ENCODE peak calls at places on chromosomes 5 and 9, in seven cellular contexts. W is HCT116, E is neural progenitor cell, M is PC-3, Z is GM23338, H is GM23248, N is MM.1S. C is an unnamed sample. For H3K36me3, the result is how much of the 10 kb centered on the place peaks cover.

GRCh38 chr5:87412417-87413115 is at the start of gene CCNH:
- DNase-seq in E (peak), H (peak), N (peak), W (peak), Z (peak), M (peak), C (peak)

GRCh38 chr5:98121036-98121936 is 652.2 kb upstream of the RGMB start:
- DNase-seq in W (no peak), N (no peak), E (no peak), Z (peak), M (no peak), H (no peak), C (no peak)

GRCh38 chr5:86968311-86968753 is 299.4 kb upstream of the RASA1 start:
- DNase-seq in N (peak), M (peak), E (peak), Z (peak), W (peak), H (peak), C (peak)

GRCh38 chr5:64074533-64074932 is 91.1 kb upstream of the RNF180 start:
- DNase-seq in N (peak), Z (peak), W (no peak), M (peak), H (peak), E (peak), C (peak)

GRCh38 chr5:115599502-115599901 is 2.8 kb downstream of the TICAM2 start:
- DNase-seq in W (no peak), Z (no peak), N (peak), H (peak), M (no peak), E (no peak), C (peak)

GRCh38 chr9:78371981-78372380 is 75.1 kb downstream of the PSAT1 start:
- DNase-seq in W (no peak), E (no peak), N (no peak), H (no peak), Z (no peak), M (no peak), C (no peak)

GRCh38 chr5:74370168-74370567 is 270.4 kb downstream of the ENC1 start:
- DNase-seq in W (no peak), E (no peak), M (no peak), Z (no peak), H (no peak), N (no peak), C (no peak)

GRCh38 chr5:104573979-104574709 is 1011.6 kb upstream of the NUDT12 start:
- DNase-seq in N (no peak), M (no peak), E (no peak), H (no peak), Z (no peak), W (no peak), C (no peak)

GRCh38 chr5:13245982-13246601 is 698.4 kb downstream of the DNAH5 start:
- DNase-seq in M (no peak), W (no peak), Z (peak), H (no peak), E (peak), N (no peak), C (no peak)

GRCh38 chr5:73218552-73219171 is 45.7 kb downstream of the TMEM174 start:
- DNase-seq in Z (peak), N (no peak), H (peak), E (peak), W (peak), M (peak), C (peak)

GRCh38 chr5:14669975-14670374 is 5.5 kb downstream of the OTULIN start:
- DNase-seq in Z (no peak), H (peak), M (peak), W (no peak), E (no peak), N (no peak), C (no peak)

GRCh38 chr5:133425183-133425582 is 187.2 kb downstream of the FSTL4 start:
- DNase-seq in Z (no peak), W (no peak), E (peak), N (no peak), H (no peak), M (no peak), C (no peak)

GRCh38 chr5:88108490-88109279 is 160.0 kb downstream of the TMEM161B start:
- DNase-seq in M (peak), Z (no peak), H (no peak), E (no peak), W (no peak), N (no peak), C (no peak)

GRCh38 chr5:154751854-154752253 is 3.3 kb upstream of the LARP1 start:
- DNase-seq in W (no peak), Z (no peak), H (no peak), M (no peak), E (no peak), N (no peak), C (no peak)

GRCh38 chr9:122307925-122308324 is 43.2 kb downstream of the MRRF start:
- DNase-seq in E (no peak), H (no peak), W (no peak), N (no peak), M (no peak), Z (no peak), C (no peak)

GRCh38 chr5:103291606-103292005 is 33.0 kb downstream of the MACIR start:
- DNase-seq in N (no peak), W (no peak), E (no peak), H (no peak), Z (no peak), M (no peak), C (no peak)

GRCh38 chr9:84436386-84437114 is 96.0 kb upstream of the SLC28A3 start:
- DNase-seq in E (no peak), H (no peak), Z (no peak), N (no peak), W (no peak), M (no peak), C (no peak)

GRCh38 chr9:17135578-17135904 is 701 bp downstream of the CNTLN start:
- DNase-seq in N (peak), H (no peak), Z (peak), M (peak), E (no peak), W (no peak), C (no peak)

GRCh38 chr5:166354277-166354676 is 1937.2 kb upstream of the WWC1 start:
- DNase-seq in H (no peak), Z (no peak), N (no peak), W (no peak), E (no peak), M (peak), C (no peak)

GRCh38 chr5:154771383-154771901 is 16.3 kb downstream of the LARP1 start:
- DNase-seq in W (no peak), N (no peak), M (no peak), Z (peak), H (peak), E (peak), C (peak)

GRCh38 chr9:136023401-136024225 is 62.4 kb upstream of the UBAC1 start:
- DNase-seq in M (no peak), E (no peak), N (no peak), Z (no peak), H (peak), W (no peak), C (no peak)

GRCh38 chr5:135138116-135138850 is 104.3 kb upstream of the PITX1 start:
- DNase-seq in E (no peak), N (no peak), W (no peak), H (peak), M (peak), Z (no peak), C (peak)

GRCh38 chr5:2164586-2164985 is 281.9 kb upstream of the IRX4 start:
- DNase-seq in H (no peak), N (no peak), W (no peak), Z (peak), E (no peak), M (no peak), C (no peak)

GRCh38 chr9:108162664-108163063 is 673.1 kb upstream of the KLF4 start:
- DNase-seq in H (peak), E (no peak), Z (no peak), M (peak), W (no peak), N (no peak), C (no peak)

GRCh38 chr9:109307380-109308240 is 13.2 kb downstream of the EPB41L4B start:
- DNase-seq in M (peak), E (no peak), Z (no peak), H (no peak), N (no peak), W (no peak), C (peak)

GRCh38 chr9:4662989-4663792 is 1.1 kb downstream of the PLPP6 start:
- DNase-seq in M (peak), W (no peak), H (peak), Z (peak), E (peak), N (no peak), C (peak)

GRCh38 chr9:136726631-136727191 is 14.3 kb downstream of the DIPK1B start:
- DNase-seq in M (peak), N (peak), Z (no peak), H (peak), E (peak), W (no peak), C (peak)

GRCh38 chr5:89471115-89471514 is 588.1 kb upstream of the MEF2C start:
- DNase-seq in W (no peak), N (no peak), Z (no peak), M (no peak), E (no peak), H (no peak), C (no peak)

GRCh38 chr9:131237311-131237710 is 39.0 kb downstream of the FAM78A start:
- DNase-seq in E (no peak), M (no peak), H (no peak), Z (no peak), N (no peak), W (no peak), C (no peak)
- H3K36me3 ChIP-seq in E (under half), M (under half), H (under half), Z (under half), N (under half), W (under half), C (under half)

GRCh38 chr5:53233653-53234405 is 124.3 kb upstream of the MOCS2 start:
- DNase-seq in Z (no peak), M (no peak), E (no peak), W (no peak), H (no peak), N (no peak), C (no peak)

GRCh38 chr5:53236683-53237082 is 127.1 kb upstream of the MOCS2 start:
- DNase-seq in E (no peak), M (no peak), W (no peak), Z (no peak), N (no peak), H (no peak), C (no peak)

GRCh38 chr5:53243403-53243802 is 133.8 kb upstream of the MOCS2 start:
- DNase-seq in H (no peak), E (no peak), N (no peak), Z (peak), M (no peak), W (no peak), C (no peak)

GRCh38 chr5:53239301-53239990 is 129.9 kb upstream of the MOCS2 start:
- DNase-seq in H (peak), M (peak), W (no peak), N (no peak), Z (no peak), E (no peak), C (no peak)
- TF ChIP-seq EZH2phosphoT487 in H (no peak), M (no peak), W (no peak), N (no peak), Z (no peak), E (no peak), C (no peak)

GRCh38 chr9:133590231-133590855 is 18.8 kb downstream of the FAM163B start:
- DNase-seq in Z (no peak), E (no peak), W (no peak), M (no peak), H (no peak), N (no peak), C (no peak)

GRCh38 chr9:133591116-133591910 is 17.9 kb downstream of the FAM163B start:
- DNase-seq in M (no peak), H (no peak), Z (no peak), W (no peak), E (no peak), N (no peak), C (no peak)

GRCh38 chr9:133587466-133587865 is 21.7 kb downstream of the FAM163B start:
- DNase-seq in M (no peak), N (no peak), Z (no peak), W (no peak), H (no peak), E (no peak), C (no peak)

GRCh38 chr9:133591985-133592384 is 17.2 kb downstream of the FAM163B start:
- DNase-seq in H (no peak), E (no peak), W (no peak), Z (no peak), M (no peak), N (no peak), C (no peak)

DNA sequence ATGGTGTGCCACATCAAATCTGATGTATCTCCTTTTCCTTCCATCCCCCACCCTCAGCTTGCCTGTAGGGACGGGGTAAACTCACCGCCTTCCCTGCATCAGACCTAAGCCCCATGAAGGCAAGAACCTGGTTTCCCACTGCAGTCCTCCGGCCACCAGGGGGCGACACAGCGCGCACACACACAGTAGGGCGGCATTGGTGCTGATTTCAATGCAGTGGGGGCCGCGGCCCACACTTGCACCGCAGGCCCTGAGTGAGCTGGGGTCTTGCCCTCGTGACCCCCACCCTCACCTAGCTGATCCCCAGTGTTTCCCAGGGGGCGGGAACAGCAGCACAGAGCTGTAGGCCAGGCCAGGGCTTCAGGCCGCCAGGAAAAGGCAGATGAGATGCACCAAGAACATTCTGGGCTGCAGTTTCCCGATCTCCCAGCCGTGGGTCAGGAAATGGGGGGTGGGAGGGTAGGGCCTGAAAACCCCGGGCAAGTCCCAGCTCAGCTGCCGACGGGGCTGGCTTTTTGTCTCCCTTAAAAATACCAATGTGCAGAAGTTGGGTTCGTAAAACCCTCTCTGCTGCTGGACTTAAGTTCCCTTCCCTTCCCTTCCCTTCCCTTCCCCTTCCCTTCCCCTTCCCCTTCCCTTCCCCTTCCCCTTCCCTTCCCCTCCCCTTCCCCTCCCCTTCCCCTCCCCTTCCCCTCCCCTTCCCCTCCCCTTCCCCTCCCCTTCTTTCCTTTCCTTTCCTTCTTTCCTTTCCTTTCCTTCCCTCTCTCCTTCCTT is 19.5 kb downstream of the FAM163B start:
- DNase-seq in E (peak), W (peak), Z (peak), N (no peak), H (no peak), M (no peak), C (no peak)
- TF ChIP-seq EZH2 in E (no peak), W (no peak), Z (no peak), N (no peak), H (no peak), M (no peak), C (no peak)

GRCh38 chr9:127093319-127094020 is 29.0 kb downstream of the ANGPTL2 start:
- DNase-seq in E (no peak), Z (peak), M (no peak), N (no peak), W (no peak), H (no peak), C (no peak)

GRCh38 chr9:127097683-127098082 is 24.8 kb downstream of the ANGPTL2 start:
- DNase-seq in E (no peak), W (no peak), M (no peak), Z (no peak), H (no peak), N (no peak), C (no peak)

GRCh38 chr9:127092041-127092608 is 30.3 kb downstream of the ANGPTL2 start:
- DNase-seq in M (no peak), H (no peak), N (no peak), E (no peak), W (no peak), Z (no peak), C (no peak)

GRCh38 chr9:127096208-127096607 is 26.2 kb downstream of the ANGPTL2 start:
- DNase-seq in W (no peak), Z (no peak), M (no peak), N (no peak), E (no peak), H (no peak), C (no peak)

GRCh38 chr9:127095416-127095815 is 27.0 kb downstream of the ANGPTL2 start:
- DNase-seq in H (no peak), Z (no peak), N (no peak), M (no peak), W (no peak), E (no peak), C (no peak)
- H3K36me3 ChIP-seq in H (under half), Z (under half), N (under half), M (under half), W (under half), E (under half), C (under half)

GRCh38 chr5:107651326-107651725 is 19.4 kb downstream of the EFNA5 start:
- DNase-seq in H (no peak), W (no peak), M (no peak), N (no peak), Z (peak), E (peak), C (no peak)
- TF ChIP-seq EZH2phosphoT487 in H (no peak), W (no peak), M (no peak), N (no peak), Z (no peak), E (no peak), C (no peak)

GRCh38 chr9:34588671-34589370 is 703 bp downstream of the CNTFR start:
- DNase-seq in H (no peak), N (no peak), M (no peak), W (no peak), E (peak), Z (peak), C (no peak)
- TF ChIP-seq EZH2 in H (peak), N (no peak), M (no peak), W (no peak), E (peak), Z (peak), C (no peak)

GRCh38 chr9:81632599-81632998 is 56.7 kb downstream of the TLE1 start:
- DNase-seq in N (no peak), W (no peak), M (peak), E (no peak), Z (no peak), H (peak), C (no peak)
- H3K36me3 ChIP-seq in N (under half), W (under half), M (under half), E (under half), Z (under half), H (under half), C (under half)

GRCh38 chr9:106502930-106503329 is 360.0 kb upstream of the ZNF462 start:
- DNase-seq in W (no peak), M (no peak), E (no peak), N (no peak), Z (no peak), H (no peak), C (no peak)

DNA sequence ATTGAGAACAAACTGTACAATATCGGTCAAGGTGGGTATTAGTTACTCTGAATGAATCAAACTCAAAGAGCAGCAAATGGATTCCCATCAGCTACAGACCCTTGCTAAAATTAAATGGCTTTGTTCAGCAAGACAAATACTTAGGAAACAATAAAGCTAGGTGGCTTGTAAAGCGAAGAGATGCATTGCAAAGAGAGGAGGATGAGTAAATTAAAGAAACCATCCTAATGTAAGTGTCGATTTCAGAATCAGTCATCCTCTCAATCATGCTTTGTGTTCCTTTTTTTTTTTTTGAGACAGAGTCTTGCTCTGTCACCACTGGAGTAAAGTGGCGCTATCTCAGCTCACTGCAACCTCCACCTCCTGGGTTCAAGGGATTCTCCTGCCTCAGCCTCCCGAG is 359.2 kb upstream of the ZNF462 start:
- DNase-seq in M (no peak), H (no peak), W (no peak), Z (no peak), E (no peak), N (no peak), C (no peak)
- TF ChIP-seq EZH2phosphoT487 in M (no peak), H (no peak), W (no peak), Z (no peak), E (no peak), N (no peak), C (no peak)

GRCh38 chr9:124012368-124013262 is 1.0 kb downstream of the LHX2 start:
- DNase-seq in E (peak), W (no peak), Z (peak), H (no peak), M (no peak), N (no peak), C (no peak)
- TF ChIP-seq EZH2 in E (peak), W (no peak), Z (peak), H (peak), M (no peak), N (no peak), C (peak)

DNA sequence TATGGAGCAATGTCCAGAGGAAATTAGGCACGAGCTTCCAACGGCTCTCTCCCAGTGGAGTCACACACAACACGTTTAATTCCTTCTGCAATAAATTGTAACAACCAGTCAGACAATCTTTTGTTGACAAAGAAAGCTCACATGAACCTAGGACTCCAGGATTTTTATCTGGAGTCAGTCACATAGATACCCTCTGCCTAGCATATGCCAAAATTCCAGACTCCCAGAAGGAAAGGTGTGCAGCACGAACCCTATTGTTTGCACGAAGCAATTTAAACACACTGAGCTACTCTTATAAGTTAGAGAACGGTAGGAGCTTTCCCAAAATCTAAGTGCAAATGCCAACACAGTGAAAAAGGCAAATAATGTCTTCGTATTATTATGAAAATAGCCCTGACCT is 67.1 kb downstream of the TEX10 start:
- DNase-seq in E (no peak), M (no peak), H (no peak), N (no peak), W (no peak), Z (no peak), C (no peak)
- H3K36me3 ChIP-seq in E (under half), M (under half), H (under half), N (under half), W (under half), Z (under half), C (under half)